ENCODE peak calls at places on chromosomes 6 and 20, in four cellular contexts. U is psoas muscle, W is testis, B is hepatocyte. T is an unnamed sample. For H3K36me3, the result is how much of the 10 kb centered on the place peaks cover.

GRCh38 chr6:125904871-125905270 is 51.7 kb upstream of the HINT3 start:
- DNase-seq in U (no peak), W (no peak), B (no peak), T (no peak)

GRCh38 chr6:40930555-40930954 is 108.5 kb downstream of the UNC5CL start:
- DNase-seq in U (peak), W (peak), B (peak), T (no peak)

GRCh38 chr20:57913156-57913930 is 203.5 kb upstream of the PMEPA1 start:
- DNase-seq in U (no peak), W (no peak), B (no peak), T (no peak)

GRCh38 chr20:20452254-20452676 is 84.4 kb downstream of the INSM1 start:
- DNase-seq in U (peak), W (peak), B (peak), T (peak)

GRCh38 chr6:89058627-89059026 is 21.9 kb upstream of the PNRC1 start:
- DNase-seq in U (no peak), W (no peak), B (no peak), T (no peak)

GRCh38 chr20:63105211-63106107 is 98.7 kb upstream of the BHLHE23 start:
- DNase-seq in U (no peak), W (no peak), B (no peak), T (no peak)

GRCh38 chr6:18391018-18391417 is 3.9 kb downstream of the RNF144B start:
- DNase-seq in U (no peak), W (no peak), B (no peak), T (no peak)

GRCh38 chr6:69732640-69733039 is 64.2 kb downstream of the LMBRD1 start:
- DNase-seq in U (no peak), W (no peak), B (peak), T (no peak)

GRCh38 chr6:55963301-55963700 is 87.9 kb upstream of the BMP5 start:
- DNase-seq in U (no peak), W (peak), B (no peak), T (no peak)

GRCh38 chr6:43096451-43097097 is 20.5 kb downstream of the PTK7 start:
- DNase-seq in U (no peak), W (no peak), B (peak), T (peak)

GRCh38 chr20:32470025-32470861 is 112.1 kb downstream of the ASXL1 start:
- DNase-seq in U (peak), W (no peak), B (peak), T (peak)
- H3K36me3 ChIP-seq in U (under half), W (under half), B (under half), T (under half)

DNA sequence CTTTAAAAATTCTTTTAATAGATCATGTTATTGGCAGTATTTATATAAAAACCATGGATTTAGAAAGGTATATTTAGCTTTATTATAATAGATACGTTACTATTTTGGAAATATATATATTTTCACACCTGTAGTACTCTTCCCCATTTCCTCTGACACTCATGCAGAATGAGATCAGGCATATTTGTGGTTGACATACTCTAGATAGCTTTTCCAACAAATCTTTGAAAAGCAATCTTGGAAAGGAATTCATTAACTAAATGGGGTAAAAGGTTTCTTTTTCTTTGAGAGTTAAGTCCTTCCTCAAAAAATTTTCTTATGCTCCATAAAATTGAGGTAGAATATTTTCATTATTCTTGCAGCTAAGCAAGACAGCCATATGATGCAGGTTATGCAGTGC is 14.5 kb downstream of the ASF1A start:
- DNase-seq in U (no peak), W (no peak), B (no peak), T (no peak)
- H3K36me3 ChIP-seq in U (half or more), W (under half), B (under half), T (under half)

GRCh38 chr6:32167761-32168262 is 3.4 kb downstream of the EGFL8 start:
- DNase-seq in U (no peak), W (peak), B (no peak), T (no peak)
- H3K36me3 ChIP-seq in U (half or more), W (under half), B (under half), T (under half)

DNA sequence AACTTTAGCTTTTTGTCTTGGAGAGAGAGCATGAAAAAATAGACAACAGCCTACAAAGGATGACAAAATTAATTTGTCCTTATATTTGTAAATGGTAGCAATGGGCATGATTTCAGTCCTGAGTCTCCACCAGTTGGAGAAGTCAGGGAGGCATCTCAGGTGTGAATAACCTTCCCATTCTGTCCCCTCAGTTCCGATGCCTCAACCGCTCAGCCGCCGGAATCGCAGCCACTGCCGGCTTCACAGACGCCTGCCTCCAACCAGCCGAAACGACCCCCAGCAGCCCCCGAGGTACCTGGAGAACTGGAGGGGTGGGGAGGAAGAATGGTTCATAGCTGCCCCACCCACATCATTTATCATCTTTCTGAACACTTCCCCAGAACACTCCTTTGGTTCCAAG is 3.6 kb downstream of the PRRC2A start:
- DNase-seq in U (no peak), W (no peak), B (no peak), T (no peak)
- H3K36me3 ChIP-seq in U (half or more), W (under half), B (under half), T (half or more)

GRCh38 chr20:50895111-50895830 is 36.0 kb downstream of the ADNP start:
- DNase-seq in U (no peak), W (no peak), B (peak), T (no peak)
- H3K36me3 ChIP-seq in U (half or more), W (under half), B (under half), T (under half)

GRCh38 chr6:35078896-35079295 is 62.2 kb downstream of the TCP11 start:
- DNase-seq in U (no peak), W (no peak), B (no peak), T (peak)
- H3K36me3 ChIP-seq in U (half or more), W (under half), B (under half), T (under half)

DNA sequence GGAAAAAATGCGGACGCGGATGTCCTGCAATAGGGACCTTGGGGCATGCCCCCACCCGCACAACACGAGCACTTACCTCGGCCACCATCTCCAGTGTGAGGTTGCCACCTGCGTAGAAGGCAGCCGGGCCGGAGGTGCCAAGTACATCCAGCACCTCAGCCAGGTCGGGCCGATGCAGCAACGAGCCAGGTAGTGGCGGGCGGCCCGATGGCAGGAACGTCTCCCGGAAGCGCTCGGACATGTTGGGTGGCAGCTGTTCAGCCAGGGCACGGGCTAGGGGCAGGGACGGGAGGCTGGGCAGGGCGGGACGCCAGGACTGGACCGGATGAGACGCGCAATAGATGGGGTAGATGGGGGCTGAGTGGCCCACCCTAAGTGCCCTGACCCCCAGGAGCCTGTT is 13.3 kb downstream of the GGT7 start:
- DNase-seq in U (no peak), W (no peak), B (no peak), T (peak)
- H3K36me3 ChIP-seq in U (half or more), W (under half), B (under half), T (under half)